ENCODE peak calls at places on chromosomes 6 and 20, in eight cellular contexts. One of them, this sample, is unnamed.

GRCh38 chr6:143286280-143286795 is 164.2 kb downstream of the ADAT2 start:
- DNase-seq in fibroblast of lung: peak
- DNase-seq in A549: no peak
- DNase-seq in ELR: no peak
- DNase-seq in stimulated activated CD8-positive, alpha-beta memory T cell treated with anti-CD3 and anti-CD28 coated beads, Interleukin-15, amount 100 ng/mL, for 24 hours: no peak
- DNase-seq in mucosa of gallbladder: no peak
- DNase-seq in activated naive CD8-positive, alpha-beta T cell treated with anti-CD3 and anti-CD28 coated beads for 36 hours: no peak
- DNase-seq in lower leg skin: no peak
- DNase-seq in this sample: peak

GRCh38 chr20:22833851-22834250 is 201.3 kb upstream of the SSTR4 start:
- DNase-seq in fibroblast of lung: no peak
- DNase-seq in ELR: no peak
- DNase-seq in mucosa of gallbladder: no peak
- DNase-seq in stimulated activated CD8-positive, alpha-beta memory T cell treated with anti-CD3 and anti-CD28 coated beads, Interleukin-15, amount 100 ng/mL, for 24 hours: no peak
- DNase-seq in activated naive CD8-positive, alpha-beta T cell treated with anti-CD3 and anti-CD28 coated beads for 36 hours: no peak
- DNase-seq in A549: no peak
- DNase-seq in lower leg skin: no peak
- DNase-seq in this sample: no peak

GRCh38 chr6:10404799-10405524 is 9.9 kb downstream of the TFAP2A start:
- DNase-seq in activated naive CD8-positive, alpha-beta T cell treated with anti-CD3 and anti-CD28 coated beads for 36 hours: no peak
- DNase-seq in A549: no peak
- DNase-seq in lower leg skin: no peak
- DNase-seq in fibroblast of lung: no peak
- DNase-seq in ELR: peak
- DNase-seq in mucosa of gallbladder: no peak
- DNase-seq in stimulated activated CD8-positive, alpha-beta memory T cell treated with anti-CD3 and anti-CD28 coated beads, Interleukin-15, amount 100 ng/mL, for 24 hours: no peak
- DNase-seq in this sample: no peak

GRCh38 chr6:114075300-114075699 is 104.4 kb upstream of the HDAC2 start:
- DNase-seq in activated naive CD8-positive, alpha-beta T cell treated with anti-CD3 and anti-CD28 coated beads for 36 hours: no peak
- DNase-seq in ELR: no peak
- DNase-seq in mucosa of gallbladder: no peak
- DNase-seq in stimulated activated CD8-positive, alpha-beta memory T cell treated with anti-CD3 and anti-CD28 coated beads, Interleukin-15, amount 100 ng/mL, for 24 hours: no peak
- DNase-seq in fibroblast of lung: no peak
- DNase-seq in A549: no peak
- DNase-seq in lower leg skin: no peak
- DNase-seq in this sample: no peak

GRCh38 chr20:5596401-5597193 is 153.6 kb upstream of the SHLD1 start:
- DNase-seq in ELR: no peak
- DNase-seq in A549: no peak
- DNase-seq in activated naive CD8-positive, alpha-beta T cell treated with anti-CD3 and anti-CD28 coated beads for 36 hours: no peak
- DNase-seq in mucosa of gallbladder: no peak
- DNase-seq in stimulated activated CD8-positive, alpha-beta memory T cell treated with anti-CD3 and anti-CD28 coated beads, Interleukin-15, amount 100 ng/mL, for 24 hours: no peak
- DNase-seq in lower leg skin: no peak
- DNase-seq in fibroblast of lung: no peak
- DNase-seq in this sample: no peak

GRCh38 chr20:3563548-3564177 is 92.8 kb downstream of the ATRN start:
- DNase-seq in ELR: peak
- DNase-seq in mucosa of gallbladder: peak
- DNase-seq in lower leg skin: no peak
- DNase-seq in stimulated activated CD8-positive, alpha-beta memory T cell treated with anti-CD3 and anti-CD28 coated beads, Interleukin-15, amount 100 ng/mL, for 24 hours: no peak
- DNase-seq in A549: peak
- DNase-seq in fibroblast of lung: peak
- DNase-seq in activated naive CD8-positive, alpha-beta T cell treated with anti-CD3 and anti-CD28 coated beads for 36 hours: no peak
- DNase-seq in this sample: peak

GRCh38 chr20:62360854-62361798 is 6.0 kb downstream of the LAMA5 start:
- DNase-seq in mucosa of gallbladder: no peak
- DNase-seq in A549: no peak
- DNase-seq in lower leg skin: peak
- DNase-seq in ELR: no peak
- DNase-seq in activated naive CD8-positive, alpha-beta T cell treated with anti-CD3 and anti-CD28 coated beads for 36 hours: no peak
- DNase-seq in fibroblast of lung: no peak
- DNase-seq in stimulated activated CD8-positive, alpha-beta memory T cell treated with anti-CD3 and anti-CD28 coated beads, Interleukin-15, amount 100 ng/mL, for 24 hours: no peak
- DNase-seq in this sample: no peak

GRCh38 chr20:54268941-54269340 is 61.1 kb downstream of the PFDN4 start:
- DNase-seq in ELR: no peak
- DNase-seq in fibroblast of lung: no peak
- DNase-seq in lower leg skin: no peak
- DNase-seq in activated naive CD8-positive, alpha-beta T cell treated with anti-CD3 and anti-CD28 coated beads for 36 hours: no peak
- DNase-seq in A549: no peak
- DNase-seq in stimulated activated CD8-positive, alpha-beta memory T cell treated with anti-CD3 and anti-CD28 coated beads, Interleukin-15, amount 100 ng/mL, for 24 hours: no peak
- DNase-seq in mucosa of gallbladder: no peak
- DNase-seq in this sample: no peak

GRCh38 chr20:62824476-62825287 is 7.8 kb downstream of the COL9A3 start:
- DNase-seq in ELR: peak
- DNase-seq in activated naive CD8-positive, alpha-beta T cell treated with anti-CD3 and anti-CD28 coated beads for 36 hours: no peak
- DNase-seq in mucosa of gallbladder: peak
- DNase-seq in stimulated activated CD8-positive, alpha-beta memory T cell treated with anti-CD3 and anti-CD28 coated beads, Interleukin-15, amount 100 ng/mL, for 24 hours: no peak
- DNase-seq in A549: no peak
- DNase-seq in fibroblast of lung: peak
- DNase-seq in lower leg skin: peak
- DNase-seq in this sample: no peak

GRCh38 chr20:1987826-1988225 is 6.0 kb downstream of the PDYN start:
- DNase-seq in mucosa of gallbladder: no peak
- DNase-seq in A549: no peak
- DNase-seq in ELR: peak
- DNase-seq in fibroblast of lung: no peak
- DNase-seq in activated naive CD8-positive, alpha-beta T cell treated with anti-CD3 and anti-CD28 coated beads for 36 hours: no peak
- DNase-seq in stimulated activated CD8-positive, alpha-beta memory T cell treated with anti-CD3 and anti-CD28 coated beads, Interleukin-15, amount 100 ng/mL, for 24 hours: no peak
- DNase-seq in lower leg skin: peak
- DNase-seq in this sample: peak

GRCh38 chr20:36967636-36968035 is 16.1 kb upstream of the SAMHD1 start:
- DNase-seq in stimulated activated CD8-positive, alpha-beta memory T cell treated with anti-CD3 and anti-CD28 coated beads, Interleukin-15, amount 100 ng/mL, for 24 hours: no peak
- DNase-seq in fibroblast of lung: no peak
- DNase-seq in mucosa of gallbladder: no peak
- DNase-seq in ELR: no peak
- DNase-seq in activated naive CD8-positive, alpha-beta T cell treated with anti-CD3 and anti-CD28 coated beads for 36 hours: no peak
- DNase-seq in lower leg skin: no peak
- DNase-seq in A549: no peak
- DNase-seq in this sample: no peak

GRCh38 chr20:8304124-8304800 is 172.2 kb downstream of the PLCB1 start:
- DNase-seq in mucosa of gallbladder: no peak
- DNase-seq in activated naive CD8-positive, alpha-beta T cell treated with anti-CD3 and anti-CD28 coated beads for 36 hours: no peak
- DNase-seq in lower leg skin: no peak
- DNase-seq in ELR: no peak
- DNase-seq in A549: no peak
- DNase-seq in stimulated activated CD8-positive, alpha-beta memory T cell treated with anti-CD3 and anti-CD28 coated beads, Interleukin-15, amount 100 ng/mL, for 24 hours: no peak
- DNase-seq in fibroblast of lung: peak
- DNase-seq in this sample: no peak

GRCh38 chr20:24289737-24290481 is 179.5 kb upstream of the SYNDIG1 start:
- DNase-seq in lower leg skin: no peak
- DNase-seq in A549: no peak
- DNase-seq in ELR: no peak
- DNase-seq in stimulated activated CD8-positive, alpha-beta memory T cell treated with anti-CD3 and anti-CD28 coated beads, Interleukin-15, amount 100 ng/mL, for 24 hours: no peak
- DNase-seq in activated naive CD8-positive, alpha-beta T cell treated with anti-CD3 and anti-CD28 coated beads for 36 hours: peak
- DNase-seq in mucosa of gallbladder: no peak
- DNase-seq in fibroblast of lung: no peak
- DNase-seq in this sample: no peak

GRCh38 chr20:33645072-33645358 is 17.1 kb upstream of the C20orf144 start:
- DNase-seq in fibroblast of lung: no peak
- DNase-seq in ELR: no peak
- DNase-seq in activated naive CD8-positive, alpha-beta T cell treated with anti-CD3 and anti-CD28 coated beads for 36 hours: no peak
- DNase-seq in lower leg skin: no peak
- DNase-seq in A549: no peak
- DNase-seq in stimulated activated CD8-positive, alpha-beta memory T cell treated with anti-CD3 and anti-CD28 coated beads, Interleukin-15, amount 100 ng/mL, for 24 hours: no peak
- DNase-seq in mucosa of gallbladder: no peak
- DNase-seq in this sample: no peak

GRCh38 chr6:168537485-168537884 is 96.5 kb downstream of the SMOC2 start:
- DNase-seq in stimulated activated CD8-positive, alpha-beta memory T cell treated with anti-CD3 and anti-CD28 coated beads, Interleukin-15, amount 100 ng/mL, for 24 hours: no peak
- DNase-seq in activated naive CD8-positive, alpha-beta T cell treated with anti-CD3 and anti-CD28 coated beads for 36 hours: no peak
- DNase-seq in lower leg skin: no peak
- DNase-seq in fibroblast of lung: no peak
- DNase-seq in mucosa of gallbladder: no peak
- DNase-seq in ELR: no peak
- DNase-seq in A549: no peak
- DNase-seq in this sample: no peak

GRCh38 chr6:40350193-40350941 is 236.8 kb downstream of the LRFN2 start:
- DNase-seq in ELR: no peak
- DNase-seq in stimulated activated CD8-positive, alpha-beta memory T cell treated with anti-CD3 and anti-CD28 coated beads, Interleukin-15, amount 100 ng/mL, for 24 hours: no peak
- DNase-seq in activated naive CD8-positive, alpha-beta T cell treated with anti-CD3 and anti-CD28 coated beads for 36 hours: no peak
- DNase-seq in mucosa of gallbladder: no peak
- DNase-seq in A549: no peak
- DNase-seq in lower leg skin: peak
- DNase-seq in fibroblast of lung: no peak
- DNase-seq in this sample: no peak

GRCh38 chr6:124298682-124299081 is 495.0 kb downstream of the NKAIN2 start:
- DNase-seq in stimulated activated CD8-positive, alpha-beta memory T cell treated with anti-CD3 and anti-CD28 coated beads, Interleukin-15, amount 100 ng/mL, for 24 hours: no peak
- DNase-seq in lower leg skin: no peak
- DNase-seq in mucosa of gallbladder: no peak
- DNase-seq in ELR: no peak
- DNase-seq in fibroblast of lung: no peak
- DNase-seq in activated naive CD8-positive, alpha-beta T cell treated with anti-CD3 and anti-CD28 coated beads for 36 hours: no peak
- DNase-seq in A549: no peak
- DNase-seq in this sample: no peak

GRCh38 chr20:64101731-64102621 is 5.4 kb downstream of the NPBWR2 start:
- DNase-seq in activated naive CD8-positive, alpha-beta T cell treated with anti-CD3 and anti-CD28 coated beads for 36 hours: peak
- DNase-seq in ELR: peak
- DNase-seq in fibroblast of lung: no peak
- DNase-seq in lower leg skin: peak
- DNase-seq in mucosa of gallbladder: no peak
- DNase-seq in stimulated activated CD8-positive, alpha-beta memory T cell treated with anti-CD3 and anti-CD28 coated beads, Interleukin-15, amount 100 ng/mL, for 24 hours: no peak
- DNase-seq in A549: peak
- DNase-seq in this sample: peak

GRCh38 chr20:21099653-21100589 is 6.2 kb downstream of the LINC00237 start:
- DNase-seq in lower leg skin: peak
- DNase-seq in mucosa of gallbladder: no peak
- DNase-seq in ELR: no peak
- DNase-seq in A549: no peak
- DNase-seq in stimulated activated CD8-positive, alpha-beta memory T cell treated with anti-CD3 and anti-CD28 coated beads, Interleukin-15, amount 100 ng/mL, for 24 hours: no peak
- DNase-seq in activated naive CD8-positive, alpha-beta T cell treated with anti-CD3 and anti-CD28 coated beads for 36 hours: peak
- DNase-seq in fibroblast of lung: no peak
- DNase-seq in this sample: peak

GRCh38 chr6:63731946-63732735 is 96.5 kb downstream of the PHF3 start:
- DNase-seq in activated naive CD8-positive, alpha-beta T cell treated with anti-CD3 and anti-CD28 coated beads for 36 hours: no peak
- DNase-seq in fibroblast of lung: peak
- DNase-seq in stimulated activated CD8-positive, alpha-beta memory T cell treated with anti-CD3 and anti-CD28 coated beads, Interleukin-15, amount 100 ng/mL, for 24 hours: no peak
- DNase-seq in A549: no peak
- DNase-seq in ELR: peak
- DNase-seq in mucosa of gallbladder: no peak
- DNase-seq in lower leg skin: no peak
- DNase-seq in this sample: peak

GRCh38 chr6:6085928-6086668 is 79.4 kb upstream of the NRN1 start:
- DNase-seq in A549: no peak
- DNase-seq in ELR: no peak
- DNase-seq in activated naive CD8-positive, alpha-beta T cell treated with anti-CD3 and anti-CD28 coated beads for 36 hours: no peak
- DNase-seq in lower leg skin: no peak
- DNase-seq in fibroblast of lung: no peak
- DNase-seq in stimulated activated CD8-positive, alpha-beta memory T cell treated with anti-CD3 and anti-CD28 coated beads, Interleukin-15, amount 100 ng/mL, for 24 hours: no peak
- DNase-seq in mucosa of gallbladder: no peak
- DNase-seq in this sample: no peak

GRCh38 chr6:29589423-29590048 is 4.6 kb downstream of the OR2H2 start:
- DNase-seq in ELR: peak
- DNase-seq in activated naive CD8-positive, alpha-beta T cell treated with anti-CD3 and anti-CD28 coated beads for 36 hours: peak
- DNase-seq in fibroblast of lung: peak
- DNase-seq in stimulated activated CD8-positive, alpha-beta memory T cell treated with anti-CD3 and anti-CD28 coated beads, Interleukin-15, amount 100 ng/mL, for 24 hours: no peak
- DNase-seq in lower leg skin: no peak
- DNase-seq in A549: peak
- DNase-seq in mucosa of gallbladder: peak
- DNase-seq in this sample: peak

GRCh38 chr6:113858067-113858604 is 991 bp downstream of the MARCKS start:
- DNase-seq in A549: peak
- DNase-seq in ELR: peak
- DNase-seq in mucosa of gallbladder: peak
- DNase-seq in activated naive CD8-positive, alpha-beta T cell treated with anti-CD3 and anti-CD28 coated beads for 36 hours: no peak
- DNase-seq in lower leg skin: peak
- DNase-seq in stimulated activated CD8-positive, alpha-beta memory T cell treated with anti-CD3 and anti-CD28 coated beads, Interleukin-15, amount 100 ng/mL, for 24 hours: no peak
- DNase-seq in fibroblast of lung: peak
- DNase-seq in this sample: peak

GRCh38 chr6:24522090-24522820 is 27.5 kb downstream of the ALDH5A1 start:
- DNase-seq in ELR: no peak
- DNase-seq in fibroblast of lung: no peak
- DNase-seq in A549: no peak
- DNase-seq in activated naive CD8-positive, alpha-beta T cell treated with anti-CD3 and anti-CD28 coated beads for 36 hours: no peak
- DNase-seq in lower leg skin: no peak
- DNase-seq in mucosa of gallbladder: no peak
- DNase-seq in stimulated activated CD8-positive, alpha-beta memory T cell treated with anti-CD3 and anti-CD28 coated beads, Interleukin-15, amount 100 ng/mL, for 24 hours: no peak
- DNase-seq in this sample: no peak

GRCh38 chr6:97203343-97203742 is 79.7 kb downstream of the MMS22L start:
- DNase-seq in mucosa of gallbladder: no peak
- DNase-seq in fibroblast of lung: peak
- DNase-seq in ELR: no peak
- DNase-seq in lower leg skin: no peak
- DNase-seq in stimulated activated CD8-positive, alpha-beta memory T cell treated with anti-CD3 and anti-CD28 coated beads, Interleukin-15, amount 100 ng/mL, for 24 hours: no peak
- DNase-seq in activated naive CD8-positive, alpha-beta T cell treated with anti-CD3 and anti-CD28 coated beads for 36 hours: no peak
- DNase-seq in A549: no peak
- DNase-seq in this sample: peak

GRCh38 chr20:57552471-57552870 is 8.4 kb upstream of the PCK1 start:
- DNase-seq in fibroblast of lung: no peak
- DNase-seq in ELR: no peak
- DNase-seq in A549: no peak
- DNase-seq in activated naive CD8-positive, alpha-beta T cell treated with anti-CD3 and anti-CD28 coated beads for 36 hours: no peak
- DNase-seq in stimulated activated CD8-positive, alpha-beta memory T cell treated with anti-CD3 and anti-CD28 coated beads, Interleukin-15, amount 100 ng/mL, for 24 hours: no peak
- DNase-seq in mucosa of gallbladder: no peak
- DNase-seq in lower leg skin: no peak
- DNase-seq in this sample: no peak

GRCh38 chr20:45892828-45893500 is 1.8 kb downstream of the CTSA start:
- DNase-seq in stimulated activated CD8-positive, alpha-beta memory T cell treated with anti-CD3 and anti-CD28 coated beads, Interleukin-15, amount 100 ng/mL, for 24 hours: no peak
- DNase-seq in mucosa of gallbladder: no peak
- DNase-seq in lower leg skin: no peak
- DNase-seq in fibroblast of lung: no peak
- DNase-seq in A549: no peak
- DNase-seq in ELR: no peak
- DNase-seq in activated naive CD8-positive, alpha-beta T cell treated with anti-CD3 and anti-CD28 coated beads for 36 hours: no peak
- DNase-seq in this sample: no peak

This sample was measured in foreskin fibroblast.